ENCODE peak calls at places on chromosomes 7 and 10, in six cellular contexts. One of them, this sample, is unnamed. For H3K9me3, the result is how much of the 10 kb centered on the place peaks cover.

GRCh38 chr7:13359656-13360055 is 629.8 kb downstream of the ETV1 start:
- DNase-seq in gastrocnemius medialis: no peak
- DNase-seq in mucosa of descending colon: no peak
- DNase-seq in AG04450: no peak
- DNase-seq in esophagus muscularis mucosa: no peak
- DNase-seq in IMR-90: no peak
- DNase-seq in this sample: no peak

GRCh38 chr10:133225707-133226191 is 4.3 kb upstream of the UTF1 start:
- DNase-seq in AG04450: no peak
- DNase-seq in mucosa of descending colon: no peak
- DNase-seq in esophagus muscularis mucosa: no peak
- DNase-seq in gastrocnemius medialis: no peak
- DNase-seq in IMR-90: no peak
- DNase-seq in this sample: no peak

GRCh38 chr10:79399242-79399831 is 46.1 kb downstream of the ZCCHC24 start:
- DNase-seq in esophagus muscularis mucosa: no peak
- DNase-seq in mucosa of descending colon: peak
- DNase-seq in AG04450: peak
- DNase-seq in IMR-90: peak
- DNase-seq in gastrocnemius medialis: peak
- DNase-seq in this sample: peak

GRCh38 chr10:129785536-129785981 is 178.5 kb downstream of the EBF3 start:
- DNase-seq in mucosa of descending colon: no peak
- DNase-seq in AG04450: no peak
- DNase-seq in IMR-90: no peak
- DNase-seq in esophagus muscularis mucosa: no peak
- DNase-seq in gastrocnemius medialis: no peak
- DNase-seq in this sample: peak

GRCh38 chr7:91628742-91629141 is 251.8 kb downstream of the MTERF1 start:
- DNase-seq in IMR-90: no peak
- DNase-seq in AG04450: no peak
- DNase-seq in esophagus muscularis mucosa: no peak
- DNase-seq in mucosa of descending colon: no peak
- DNase-seq in gastrocnemius medialis: no peak
- DNase-seq in this sample: no peak

GRCh38 chr10:130409346-130409745 is 273.2 kb downstream of the GLRX3 start:
- DNase-seq in AG04450: no peak
- DNase-seq in mucosa of descending colon: no peak
- DNase-seq in IMR-90: no peak
- DNase-seq in gastrocnemius medialis: no peak
- DNase-seq in esophagus muscularis mucosa: peak
- DNase-seq in this sample: no peak

GRCh38 chr10:60869916-60870728 is 73.9 kb downstream of the RHOBTB1 start:
- DNase-seq in esophagus muscularis mucosa: no peak
- DNase-seq in gastrocnemius medialis: no peak
- DNase-seq in mucosa of descending colon: no peak
- DNase-seq in IMR-90: no peak
- DNase-seq in AG04450: no peak
- DNase-seq in this sample: no peak

GRCh38 chr10:3828404-3829192 is 43.6 kb upstream of the KLF6 start:
- DNase-seq in AG04450: peak
- DNase-seq in gastrocnemius medialis: no peak
- DNase-seq in esophagus muscularis mucosa: no peak
- DNase-seq in IMR-90: peak
- DNase-seq in mucosa of descending colon: no peak
- DNase-seq in this sample: no peak

GRCh38 chr10:80324086-80324485 is 32.5 kb downstream of the DYDC1 start:
- DNase-seq in IMR-90: peak
- DNase-seq in AG04450: no peak
- DNase-seq in mucosa of descending colon: no peak
- DNase-seq in gastrocnemius medialis: no peak
- DNase-seq in esophagus muscularis mucosa: no peak
- DNase-seq in this sample: no peak

GRCh38 chr7:38463277-38464224 is 167.6 kb downstream of the AMPH start:
- DNase-seq in gastrocnemius medialis: peak
- DNase-seq in AG04450: peak
- DNase-seq in mucosa of descending colon: peak
- DNase-seq in IMR-90: peak
- DNase-seq in esophagus muscularis mucosa: no peak
- DNase-seq in this sample: peak

GRCh38 chr7:90229728-90230127 is 15.2 kb upstream of the CFAP69 start:
- DNase-seq in esophagus muscularis mucosa: no peak
- DNase-seq in mucosa of descending colon: peak
- DNase-seq in gastrocnemius medialis: no peak
- DNase-seq in AG04450: no peak
- DNase-seq in IMR-90: no peak
- DNase-seq in this sample: no peak

GRCh38 chr10:117240730-117241529 is at the start of gene SLC18A2:
- DNase-seq in AG04450: no peak
- DNase-seq in gastrocnemius medialis: no peak
- DNase-seq in esophagus muscularis mucosa: no peak
- DNase-seq in IMR-90: no peak
- DNase-seq in mucosa of descending colon: no peak
- DNase-seq in this sample: no peak

GRCh38 chr10:126571203-126571602 is 99.3 kb downstream of the C10orf90 start:
- DNase-seq in mucosa of descending colon: no peak
- DNase-seq in gastrocnemius medialis: no peak
- DNase-seq in IMR-90: no peak
- DNase-seq in esophagus muscularis mucosa: no peak
- DNase-seq in AG04450: no peak
- DNase-seq in this sample: no peak

GRCh38 chr7:898855-899681 is 22.7 kb downstream of the GET4 start:
- DNase-seq in AG04450: no peak
- DNase-seq in mucosa of descending colon: no peak
- DNase-seq in IMR-90: no peak
- DNase-seq in esophagus muscularis mucosa: no peak
- DNase-seq in gastrocnemius medialis: no peak
- DNase-seq in this sample: peak

GRCh38 chr7:74324499-74325229 is 35.5 kb downstream of the CLIP2 start:
- DNase-seq in mucosa of descending colon: peak
- DNase-seq in esophagus muscularis mucosa: no peak
- DNase-seq in IMR-90: no peak
- DNase-seq in gastrocnemius medialis: no peak
- DNase-seq in AG04450: no peak
- DNase-seq in this sample: no peak

GRCh38 chr7:35714862-35715261 is 19.9 kb upstream of the HERPUD2 start:
- DNase-seq in mucosa of descending colon: no peak
- DNase-seq in gastrocnemius medialis: no peak
- DNase-seq in esophagus muscularis mucosa: no peak
- DNase-seq in AG04450: no peak
- DNase-seq in IMR-90: no peak
- DNase-seq in this sample: no peak

GRCh38 chr7:136555933-136556332 is 312.5 kb upstream of the CHRM2 start:
- DNase-seq in esophagus muscularis mucosa: no peak
- DNase-seq in AG04450: no peak
- DNase-seq in gastrocnemius medialis: no peak
- DNase-seq in mucosa of descending colon: no peak
- DNase-seq in IMR-90: no peak
- DNase-seq in this sample: no peak

GRCh38 chr7:108358553-108358952 is 97.7 kb downstream of the NRCAM start:
- DNase-seq in gastrocnemius medialis: no peak
- DNase-seq in IMR-90: peak
- DNase-seq in mucosa of descending colon: peak
- DNase-seq in esophagus muscularis mucosa: no peak
- DNase-seq in AG04450: peak
- DNase-seq in this sample: no peak

GRCh38 chr7:107133396-107133795 is 35.4 kb upstream of the HBP1 start:
- DNase-seq in esophagus muscularis mucosa: no peak
- DNase-seq in IMR-90: no peak
- DNase-seq in mucosa of descending colon: no peak
- DNase-seq in AG04450: no peak
- DNase-seq in gastrocnemius medialis: no peak
- DNase-seq in this sample: no peak

GRCh38 chr10:1571587-1572237 is 165.6 kb downstream of the ADARB2 start:
- DNase-seq in esophagus muscularis mucosa: no peak
- DNase-seq in IMR-90: no peak
- DNase-seq in gastrocnemius medialis: no peak
- DNase-seq in AG04450: no peak
- DNase-seq in mucosa of descending colon: no peak
- DNase-seq in this sample: no peak

GRCh38 chr10:49534670-49535381 is 4.1 kb downstream of the ERCC6 start:
- DNase-seq in IMR-90: peak
- DNase-seq in mucosa of descending colon: no peak
- DNase-seq in gastrocnemius medialis: no peak
- DNase-seq in esophagus muscularis mucosa: no peak
- DNase-seq in AG04450: no peak
- DNase-seq in this sample: no peak

GRCh38 chr7:91609525-91609924 is 271.0 kb downstream of the MTERF1 start:
- DNase-seq in AG04450: no peak
- DNase-seq in IMR-90: no peak
- DNase-seq in gastrocnemius medialis: no peak
- DNase-seq in mucosa of descending colon: no peak
- DNase-seq in esophagus muscularis mucosa: no peak
- DNase-seq in this sample: no peak

GRCh38 chr7:92722541-92722940 is 113.8 kb downstream of the CDK6 start:
- DNase-seq in mucosa of descending colon: no peak
- DNase-seq in esophagus muscularis mucosa: no peak
- DNase-seq in IMR-90: peak
- DNase-seq in AG04450: no peak
- DNase-seq in gastrocnemius medialis: no peak
- DNase-seq in this sample: no peak

GRCh38 chr7:92723978-92724377 is 112.4 kb downstream of the CDK6 start:
- DNase-seq in IMR-90: no peak
- DNase-seq in mucosa of descending colon: no peak
- DNase-seq in gastrocnemius medialis: peak
- DNase-seq in AG04450: no peak
- DNase-seq in esophagus muscularis mucosa: no peak
- DNase-seq in this sample: no peak

GRCh38 chr7:92725161-92725925 is 111.0 kb downstream of the CDK6 start:
- DNase-seq in mucosa of descending colon: no peak
- DNase-seq in AG04450: no peak
- DNase-seq in esophagus muscularis mucosa: no peak
- DNase-seq in gastrocnemius medialis: no peak
- DNase-seq in IMR-90: no peak
- DNase-seq in this sample: no peak

GRCh38 chr7:92720604-92721350 is 115.6 kb downstream of the CDK6 start:
- DNase-seq in mucosa of descending colon: no peak
- DNase-seq in gastrocnemius medialis: no peak
- DNase-seq in AG04450: no peak
- DNase-seq in IMR-90: no peak
- DNase-seq in esophagus muscularis mucosa: no peak
- DNase-seq in this sample: no peak

GRCh38 chr7:92723205-92723604 is 113.2 kb downstream of the CDK6 start:
- DNase-seq in IMR-90: peak
- DNase-seq in mucosa of descending colon: no peak
- DNase-seq in gastrocnemius medialis: no peak
- DNase-seq in esophagus muscularis mucosa: no peak
- DNase-seq in AG04450: no peak
- DNase-seq in this sample: no peak
- H3K9me3 ChIP-seq in IMR-90: under half
- H3K9me3 ChIP-seq in mucosa of descending colon: under half
- H3K9me3 ChIP-seq in gastrocnemius medialis: under half
- H3K9me3 ChIP-seq in esophagus muscularis mucosa: under half
- H3K9me3 ChIP-seq in AG04450: under half
- H3K9me3 ChIP-seq in this sample: under half

GRCh38 chr10:16853809-16854208 is 36.6 kb upstream of the RSU1 start:
- DNase-seq in esophagus muscularis mucosa: no peak
- DNase-seq in gastrocnemius medialis: no peak
- DNase-seq in IMR-90: no peak
- DNase-seq in AG04450: no peak
- DNase-seq in mucosa of descending colon: no peak
- DNase-seq in this sample: no peak

GRCh38 chr10:16854623-16855022 is 37.4 kb upstream of the RSU1 start:
- DNase-seq in AG04450: no peak
- DNase-seq in esophagus muscularis mucosa: no peak
- DNase-seq in mucosa of descending colon: no peak
- DNase-seq in IMR-90: no peak
- DNase-seq in gastrocnemius medialis: no peak
- DNase-seq in this sample: no peak

GRCh38 chr10:16856092-16856491 is 38.9 kb upstream of the RSU1 start:
- DNase-seq in IMR-90: no peak
- DNase-seq in gastrocnemius medialis: no peak
- DNase-seq in AG04450: no peak
- DNase-seq in mucosa of descending colon: no peak
- DNase-seq in esophagus muscularis mucosa: no peak
- DNase-seq in this sample: no peak

GRCh38 chr10:16856567-16856966 is 39.3 kb upstream of the RSU1 start:
- DNase-seq in gastrocnemius medialis: no peak
- DNase-seq in IMR-90: no peak
- DNase-seq in mucosa of descending colon: no peak
- DNase-seq in AG04450: no peak
- DNase-seq in esophagus muscularis mucosa: no peak
- DNase-seq in this sample: no peak

GRCh38 chr10:16853201-16853600 is 36.0 kb upstream of the RSU1 start:
- DNase-seq in AG04450: no peak
- DNase-seq in gastrocnemius medialis: no peak
- DNase-seq in esophagus muscularis mucosa: no peak
- DNase-seq in mucosa of descending colon: no peak
- DNase-seq in IMR-90: peak
- DNase-seq in this sample: no peak
- TF ChIP-seq CTCF in AG04450: peak
- TF ChIP-seq CTCF in gastrocnemius medialis: no peak
- TF ChIP-seq CTCF in esophagus muscularis mucosa: no peak
- TF ChIP-seq CTCF in mucosa of descending colon: no peak
- TF ChIP-seq CTCF in IMR-90: peak
- TF ChIP-seq CTCF in this sample: no peak

DNA sequence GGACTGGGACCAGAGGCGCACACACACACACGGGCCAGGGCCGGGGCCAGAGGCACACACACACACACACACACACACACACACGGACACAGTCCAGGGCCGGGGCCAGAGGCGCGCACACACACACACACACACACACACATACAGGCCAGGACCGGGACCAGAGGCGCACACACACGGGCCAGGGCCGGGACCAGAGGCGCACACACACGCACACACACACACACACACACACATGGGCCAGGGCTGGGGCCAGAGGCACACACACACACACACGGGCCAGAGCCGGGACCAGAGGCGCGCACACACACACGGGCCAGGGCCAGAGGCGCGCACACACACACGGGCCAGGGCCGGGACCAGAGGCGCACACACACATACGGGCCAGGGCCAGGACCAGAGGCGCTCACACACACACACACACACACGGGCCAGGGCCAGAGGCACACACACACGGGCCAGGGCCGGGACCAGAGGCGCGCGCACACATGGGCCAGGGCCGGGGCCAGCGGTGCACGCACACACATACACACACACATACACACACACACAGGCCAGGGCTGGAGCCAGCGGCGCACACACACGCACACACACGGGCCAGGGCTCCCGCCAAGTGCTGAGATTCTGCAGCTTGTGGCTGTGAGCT is 268.8 kb downstream of the ELFN1 start:
- DNase-seq in AG04450: no peak
- DNase-seq in gastrocnemius medialis: no peak
- DNase-seq in esophagus muscularis mucosa: no peak
- DNase-seq in mucosa of descending colon: no peak
- DNase-seq in IMR-90: no peak
- DNase-seq in this sample: peak
- H3K4me3 ChIP-seq in AG04450: no peak
- H3K4me3 ChIP-seq in gastrocnemius medialis: no peak
- H3K4me3 ChIP-seq in esophagus muscularis mucosa: no peak
- H3K4me3 ChIP-seq in mucosa of descending colon: no peak
- H3K4me3 ChIP-seq in IMR-90: no peak
- H3K4me3 ChIP-seq in this sample: peak

DNA sequence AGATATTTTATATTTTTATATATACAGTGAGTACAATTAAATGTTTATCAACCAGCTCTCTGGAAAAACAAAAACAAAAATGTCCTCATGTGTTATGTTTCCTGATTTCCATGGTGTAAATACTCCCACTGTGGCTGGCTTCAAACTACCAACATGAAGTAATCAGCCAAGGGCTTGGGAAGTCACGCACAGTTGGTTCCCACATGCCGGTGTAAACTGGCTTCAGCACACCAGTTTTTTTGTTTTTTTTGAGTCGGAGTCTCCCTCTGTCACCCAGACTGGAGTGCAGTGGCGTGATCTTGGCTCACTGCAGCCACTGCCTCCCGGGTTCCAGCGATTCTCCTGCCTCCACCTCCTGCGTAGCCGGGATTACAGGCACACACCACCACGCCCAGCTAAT is 11.8 kb downstream of the OSBPL3 start:
- DNase-seq in AG04450: no peak
- DNase-seq in esophagus muscularis mucosa: no peak
- DNase-seq in gastrocnemius medialis: no peak
- DNase-seq in IMR-90: no peak
- DNase-seq in mucosa of descending colon: no peak
- DNase-seq in this sample: no peak
- H3K9me3 ChIP-seq in AG04450: under half
- H3K9me3 ChIP-seq in esophagus muscularis mucosa: under half
- H3K9me3 ChIP-seq in gastrocnemius medialis: under half
- H3K9me3 ChIP-seq in IMR-90: under half
- H3K9me3 ChIP-seq in mucosa of descending colon: under half
- H3K9me3 ChIP-seq in this sample: under half